ENCODE peak calls at places on chromosome 15, in five cellular contexts. E is HCT116, G is neural crest cell, A is BE2C, B is A549. F is an unnamed sample.

GRCh38 chr15:47839233-47839867 is 122.0 kb downstream of the SEMA6D start:
- DNase-seq in E (no peak), G (no peak), A (no peak), B (no peak), F (no peak)

GRCh38 chr15:85730001-85730820 is 64.5 kb downstream of the KLHL25 start:
- DNase-seq in E (peak), G (peak), A (peak), B (peak), F (no peak)

GRCh38 chr15:56034514-56034913 is 41.1 kb upstream of the NEDD4 start:
- DNase-seq in E (no peak), G (no peak), A (no peak), B (no peak), F (no peak)

GRCh38 chr15:51243774-51244173 is 94.6 kb downstream of the CYP19A1 start:
- DNase-seq in E (peak), G (no peak), A (no peak), B (no peak), F (no peak)

GRCh38 chr15:40053234-40054055 is 14.5 kb upstream of the SRP14 start:
- DNase-seq in E (no peak), G (no peak), A (no peak), B (no peak), F (no peak)

GRCh38 chr15:53312707-53313106 is 446.8 kb downstream of the WDR72 start:
- DNase-seq in E (no peak), G (no peak), A (no peak), B (no peak), F (no peak)

GRCh38 chr15:74312445-74313007 is 54.9 kb downstream of the CYP11A1 start:
- DNase-seq in E (no peak), G (no peak), A (peak), B (no peak), F (no peak)

GRCh38 chr15:95169701-95170459 is 938.5 kb downstream of the MCTP2 start:
- DNase-seq in E (no peak), G (no peak), A (no peak), B (no peak), F (no peak)

GRCh38 chr15:57551717-57552677 is 39.7 kb upstream of the MYZAP start:
- DNase-seq in E (peak), G (no peak), A (no peak), B (peak), F (no peak)

GRCh38 chr15:98648654-98649537 is 557 bp downstream of the IGF1R start:
- DNase-seq in E (no peak), G (peak), A (peak), B (no peak), F (no peak)

GRCh38 chr15:33722005-33722672 is 246.2 kb upstream of the CHRM5 start:
- DNase-seq in E (no peak), G (no peak), A (no peak), B (no peak), F (no peak)

GRCh38 chr15:23855260-23855659 is 168.2 kb upstream of the NDN start:
- DNase-seq in E (no peak), G (no peak), A (no peak), B (no peak), F (no peak)

GRCh38 chr15:80609111-80609510 is 86.0 kb upstream of the ABHD17C start:
- DNase-seq in E (no peak), G (no peak), A (no peak), B (no peak), F (no peak)

GRCh38 chr15:101219441-101219840 is 32.4 kb downstream of the CHSY1 start:
- DNase-seq in E (no peak), G (no peak), A (no peak), B (no peak), F (no peak)

GRCh38 chr15:55694652-55695150 is 48.3 kb downstream of the PRTG start:
- DNase-seq in E (no peak), G (no peak), A (no peak), B (no peak), F (no peak)

GRCh38 chr15:27358751-27359434 is 387.9 kb downstream of the GABRG3 start:
- DNase-seq in E (no peak), G (peak), A (peak), B (no peak), F (no peak)

GRCh38 chr15:44035781-44036699 is 159.0 kb downstream of the FRMD5 start:
- DNase-seq in E (no peak), G (no peak), A (no peak), B (no peak), F (no peak)

GRCh38 chr15:37007301-37007700 is 93.0 kb downstream of the MEIS2 start:
- DNase-seq in E (no peak), G (no peak), A (no peak), B (no peak), F (no peak)

GRCh38 chr15:81182746-81183402 is 13.8 kb upstream of the IL16 start:
- DNase-seq in E (no peak), G (no peak), A (no peak), B (no peak), F (no peak)

GRCh38 chr15:97750071-97750470 is 210.4 kb upstream of the ARRDC4 start:
- DNase-seq in E (no peak), G (no peak), A (no peak), B (no peak), F (no peak)

GRCh38 chr15:78398076-78398825 is 39.8 kb upstream of the IREB2 start:
- DNase-seq in E (no peak), G (no peak), A (no peak), B (no peak), F (no peak)

GRCh38 chr15:85750319-85750806 is 44.4 kb downstream of the KLHL25 start:
- DNase-seq in E (no peak), G (no peak), A (no peak), B (no peak), F (peak)

DNA sequence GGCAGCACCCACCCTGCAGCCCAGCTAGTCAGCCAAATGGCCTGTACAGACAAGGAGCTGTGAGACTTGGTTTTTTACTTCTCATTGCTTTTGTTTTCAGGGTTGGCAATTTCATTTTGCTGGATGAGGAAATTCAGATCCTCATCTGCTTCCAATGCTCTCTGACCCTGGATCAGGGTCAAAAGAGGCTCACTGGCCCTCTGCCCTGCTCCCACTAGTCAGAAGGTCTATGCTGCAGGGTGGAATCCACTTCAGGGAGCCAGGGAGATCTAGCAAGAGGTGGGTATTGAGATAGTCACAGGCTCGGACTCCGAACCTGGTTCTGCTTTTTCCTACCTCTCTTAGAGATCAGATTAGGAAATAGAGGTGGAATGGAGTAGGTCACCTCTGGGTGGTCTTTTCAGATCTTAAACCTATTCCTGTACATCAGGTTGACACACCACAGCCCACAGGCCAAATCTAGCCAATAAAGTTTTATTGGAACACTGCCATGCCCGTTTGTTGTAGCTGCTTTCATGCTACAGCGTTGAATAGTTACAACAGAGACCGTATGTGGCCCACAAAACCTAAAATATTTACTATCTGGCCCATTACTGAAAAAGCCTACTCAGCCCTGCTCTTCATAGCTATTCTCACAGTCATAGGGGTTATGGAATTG is 26.4 kb upstream of the GLCE start:
- DNase-seq in E (no peak), G (no peak), A (no peak), B (no peak), F (no peak)
- TF ChIP-seq CTCF in E (no peak), G (no peak), A (no peak), B (no peak), F (no peak)

GRCh38 chr15:66815322-66815721 is 113.3 kb downstream of the SMAD6 start:
- DNase-seq in E (no peak), G (no peak), A (no peak), B (no peak), F (no peak)
- TF ChIP-seq CTCF in E (no peak), G (no peak), A (no peak), B (no peak), F (no peak)

DNA sequence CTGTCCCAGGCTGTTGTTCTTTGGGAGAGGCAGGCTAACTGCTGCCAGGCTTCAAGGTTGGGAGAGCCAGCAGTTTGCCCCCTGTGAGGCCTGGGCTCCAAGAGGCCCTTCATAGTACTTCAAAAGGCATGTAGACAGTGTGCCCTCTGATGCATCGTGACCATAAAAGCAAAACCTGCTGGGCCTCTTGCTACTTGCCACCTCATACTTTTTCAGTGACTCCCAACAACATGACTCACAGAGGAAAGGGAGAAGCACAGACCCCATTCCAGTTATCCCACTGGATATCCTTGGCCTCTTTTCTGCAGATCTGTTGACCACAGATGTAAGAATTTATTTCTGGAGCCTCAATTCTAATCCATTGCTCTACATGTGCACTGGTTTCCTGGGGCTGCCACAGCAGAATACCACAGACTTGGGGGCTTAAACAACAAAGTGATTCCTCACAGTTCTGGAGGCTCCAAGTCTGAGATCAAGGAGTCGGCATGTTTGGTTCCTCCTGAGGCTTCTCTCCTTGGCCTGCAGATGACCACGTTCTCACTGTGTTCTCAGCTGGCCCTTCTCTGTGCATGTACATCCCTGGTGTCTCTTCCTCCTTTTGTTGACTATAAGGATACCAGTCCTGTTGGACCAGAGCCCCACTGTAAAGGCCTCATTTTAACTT is 8.9 kb upstream of the NSMCE3 start:
- DNase-seq in E (peak), G (no peak), A (no peak), B (no peak), F (no peak)
- TF ChIP-seq CTCF in E (no peak), G (no peak), A (no peak), B (no peak), F (no peak)

DNA sequence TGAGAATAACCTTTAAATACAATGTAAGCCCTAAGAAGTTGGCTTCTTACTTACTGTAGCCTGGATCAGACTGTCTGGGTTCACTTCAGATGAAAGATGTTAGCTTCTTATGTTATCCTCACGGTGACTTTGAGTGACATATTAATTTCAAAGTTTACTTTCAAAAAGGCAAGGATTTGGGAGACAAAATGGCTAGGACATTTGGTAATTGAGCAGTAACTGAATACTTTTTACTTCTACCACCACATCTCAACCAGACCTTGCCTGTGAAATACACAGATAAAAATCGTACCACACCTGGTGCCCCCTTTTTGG is 36.0 kb upstream of the BNIP2 start:
- DNase-seq in E (no peak), G (no peak), A (no peak), B (no peak), F (no peak)
- TF ChIP-seq CTCF in E (no peak), G (no peak), A (no peak), B (no peak), F (no peak)

GRCh38 chr15:41115088-41115651 is 910 bp downstream of the INO80 start:
- DNase-seq in E (peak), G (no peak), A (peak), B (no peak), F (no peak)
- TF ChIP-seq CTCF in E (no peak), G (peak), A (peak), B (no peak), F (no peak)

F was measured in omental fat pad.